ENCODE peak calls at places on chromosomes 16 and 17, in eight cellular contexts. Z is CD8-positive, alpha-beta T cell; O is IMR-90; L is left ventricle myocardium inferior; R is adrenal gland; U is GM23248; P is Panc1; G is A673. S is an unnamed sample.

GRCh38 chr17:78637146-78637545 is 60.0 kb upstream of the DNAH17 start:
- DNase-seq in L (no peak), U (no peak), Z (no peak), P (no peak), G (no peak), R (no peak), O (no peak), S (no peak)

GRCh38 chr16:11093578-11094074 is 149.3 kb downstream of the CLEC16A start:
- DNase-seq in Z (no peak), U (no peak), R (no peak), O (no peak), P (no peak), G (no peak), L (no peak), S (no peak)

GRCh38 chr16:782766-783403 is 5.3 kb downstream of the RPUSD1 start:
- DNase-seq in Z (no peak), G (peak), O (no peak), U (no peak), L (no peak), P (no peak), R (no peak), S (no peak)

GRCh38 chr16:57993452-57993851 is 7.0 kb downstream of the ZNF319 start:
- DNase-seq in P (no peak), R (no peak), Z (no peak), L (no peak), U (no peak), O (no peak), G (no peak), S (no peak)

GRCh38 chr17:5560361-5560988 is 23.8 kb downstream of the NLRP1 start:
- DNase-seq in Z (no peak), G (no peak), P (no peak), L (no peak), R (no peak), U (no peak), O (no peak), S (no peak)

GRCh38 chr17:18006495-18007239 is 32.3 kb downstream of the ATPAF2 start:
- DNase-seq in L (no peak), U (no peak), O (no peak), Z (no peak), P (no peak), R (no peak), G (no peak), S (no peak)

GRCh38 chr16:80580109-80580832 is 39.5 kb downstream of the DYNLRB2 start:
- DNase-seq in U (peak), L (no peak), R (no peak), P (no peak), O (peak), Z (peak), G (no peak), S (no peak)

GRCh38 chr17:36935681-36936454 is 1.4 kb upstream of the LHX1 start:
- DNase-seq in L (no peak), G (no peak), U (no peak), P (no peak), Z (no peak), O (no peak), R (no peak), S (no peak)

GRCh38 chr16:73710526-73710925 is 586.1 kb upstream of the PSMD7 start:
- DNase-seq in Z (no peak), G (no peak), O (no peak), L (no peak), P (no peak), R (no peak), U (no peak), S (no peak)

GRCh38 chr17:21233581-21234337 is 19.5 kb downstream of the NATD1 start:
- DNase-seq in O (no peak), U (peak), Z (no peak), R (no peak), L (no peak), P (no peak), G (no peak), S (no peak)

GRCh38 chr17:27241346-27241946 is 52.5 kb upstream of the WSB1 start:
- DNase-seq in U (peak), P (no peak), O (peak), Z (no peak), G (peak), R (no peak), L (no peak), S (peak)

GRCh38 chr16:526181-527014 is 1.1 kb upstream of the CAPN15 start:
- DNase-seq in R (peak), U (peak), P (no peak), O (peak), Z (no peak), L (peak), G (peak), S (no peak)

GRCh38 chr17:73050797-73051196 is 41.7 kb downstream of the SLC39A11 start:
- DNase-seq in P (no peak), G (no peak), O (no peak), L (no peak), R (no peak), Z (no peak), U (no peak), S (no peak)

GRCh38 chr16:50765866-50766265 is 24.0 kb downstream of the CYLD start:
- DNase-seq in U (no peak), R (no peak), G (no peak), Z (no peak), O (no peak), L (no peak), P (no peak), S (no peak)

GRCh38 chr17:32755045-32755805 is 121.7 kb downstream of the MYO1D start:
- DNase-seq in R (no peak), L (no peak), O (peak), G (peak), P (peak), Z (no peak), U (peak), S (no peak)

GRCh38 chr17:72336026-72336803 is 215.4 kb downstream of the SOX9 start:
- DNase-seq in U (no peak), G (peak), Z (no peak), R (no peak), O (no peak), P (no peak), L (no peak), S (no peak)

GRCh38 chr16:787261-787966 is 767 bp downstream of the RPUSD1 start:
- DNase-seq in O (no peak), G (no peak), L (no peak), Z (no peak), P (no peak), U (peak), R (no peak), S (no peak)

GRCh38 chr17:72264682-72265405 is 144.0 kb downstream of the SOX9 start:
- DNase-seq in U (no peak), R (no peak), Z (no peak), L (no peak), O (no peak), P (no peak), G (no peak), S (no peak)

GRCh38 chr16:56985288-56985961 is 3.9 kb upstream of the NLRC5 start:
- DNase-seq in G (peak), L (peak), R (peak), P (no peak), Z (no peak), U (peak), O (peak), S (peak)

GRCh38 chr16:59950431-59950830 is 1216.3 kb upstream of the GOT2 start:
- DNase-seq in P (no peak), U (no peak), R (no peak), Z (no peak), G (no peak), O (no peak), L (no peak), S (no peak)

GRCh38 chr17:2937331-2938003 is 125.9 kb downstream of the OR1D5 start:
- DNase-seq in O (peak), G (no peak), R (no peak), P (no peak), L (no peak), U (peak), Z (no peak), S (no peak)

GRCh38 chr16:67294927-67295326 is 15.6 kb downstream of the PLEKHG4 start:
- DNase-seq in U (peak), G (no peak), P (no peak), L (no peak), Z (no peak), R (no peak), O (peak), S (no peak)
- H3K27ac ChIP-seq in U (no peak), G (no peak), P (no peak), L (no peak), Z (no peak), R (no peak), O (no peak), S (no peak)

DNA sequence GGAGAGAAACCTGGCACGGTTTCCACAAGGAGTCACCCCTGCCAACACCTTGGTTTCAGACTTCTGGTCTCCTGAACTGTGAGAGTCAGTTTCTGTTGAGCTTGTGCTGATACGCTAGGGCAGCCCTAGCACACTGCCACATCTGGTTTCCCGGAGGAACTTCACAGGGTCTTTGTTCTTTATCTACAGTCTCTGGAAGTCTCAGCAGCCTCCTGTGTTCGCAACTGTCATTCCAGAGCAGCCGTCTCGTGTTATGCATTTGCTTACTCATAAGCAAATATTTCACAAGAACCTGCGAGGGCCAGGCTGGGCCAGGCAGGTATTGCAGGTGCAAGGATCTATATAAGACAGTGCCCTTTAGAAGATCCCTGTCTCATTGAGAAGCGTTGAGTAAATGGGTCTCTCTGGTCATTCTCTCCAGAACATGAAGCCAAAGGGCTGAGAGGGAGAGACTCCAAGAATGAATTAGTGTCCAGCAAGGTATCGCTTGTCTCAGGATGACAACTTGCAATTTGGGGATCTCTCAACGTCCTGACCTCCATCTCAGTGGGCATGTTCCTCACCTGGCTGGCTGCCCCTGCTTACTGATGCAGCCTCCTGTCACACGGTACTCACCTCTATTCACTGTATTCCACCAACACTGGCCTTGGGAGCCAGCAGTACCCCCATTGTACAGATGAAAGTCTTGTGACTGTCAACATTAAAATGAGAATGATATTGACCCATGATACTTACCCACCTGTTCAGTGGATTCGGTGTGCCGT is 141.2 kb downstream of the WWOX start:
- DNase-seq in L (no peak), R (no peak), P (no peak), Z (no peak), G (no peak), U (no peak), O (no peak), S (peak)
- H3K27ac ChIP-seq in L (no peak), R (no peak), P (no peak), Z (no peak), G (no peak), U (no peak), O (no peak), S (no peak)

GRCh38 chr17:29588017-29588557 is 1.4 kb downstream of the GIT1 start:
- DNase-seq in O (no peak), R (no peak), P (no peak), L (no peak), Z (no peak), G (no peak), U (peak), S (no peak)

GRCh38 chr17:29590261-29590978 is 972 bp upstream of the GIT1 start:
- DNase-seq in R (no peak), Z (no peak), U (peak), L (no peak), G (peak), O (peak), P (no peak), S (no peak)

GRCh38 chr17:29590979-29591736 is 1.7 kb upstream of the GIT1 start:
- DNase-seq in U (peak), P (no peak), Z (no peak), O (peak), R (peak), L (no peak), G (no peak), S (no peak)

GRCh38 chr17:29588561-29589411 is 662 bp downstream of the GIT1 start:
- DNase-seq in O (peak), G (peak), R (peak), Z (peak), L (no peak), P (no peak), U (peak), S (no peak)

GRCh38 chr17:29589524-29590260 is at the start of gene GIT1:
- DNase-seq in U (peak), R (peak), O (peak), L (peak), P (no peak), Z (peak), G (peak), S (no peak)
- H3K27ac ChIP-seq in U (peak), R (no peak), O (peak), L (peak), P (peak), Z (peak), G (peak), S (peak)

GRCh38 chr16:88778541-88779065 is 6.4 kb downstream of the PIEZO1 start:
- DNase-seq in U (no peak), O (no peak), R (no peak), L (no peak), P (no peak), Z (no peak), G (no peak), S (no peak)

GRCh38 chr16:88780100-88781062 is 4.6 kb downstream of the PIEZO1 start:
- DNase-seq in R (no peak), U (no peak), Z (no peak), P (no peak), L (no peak), O (no peak), G (no peak), S (no peak)

GRCh38 chr16:88777801-88778415 is 7.1 kb downstream of the PIEZO1 start:
- DNase-seq in G (no peak), P (no peak), L (no peak), O (no peak), R (no peak), U (no peak), Z (no peak), S (no peak)

GRCh38 chr16:88781140-88782077 is 3.6 kb downstream of the PIEZO1 start:
- DNase-seq in Z (peak), G (no peak), U (peak), O (no peak), L (no peak), R (no peak), P (no peak), S (no peak)

GRCh38 chr16:88779406-88780099 is 5.5 kb downstream of the PIEZO1 start:
- DNase-seq in R (no peak), P (no peak), Z (no peak), L (peak), G (no peak), O (no peak), U (no peak), S (no peak)
- H3K27ac ChIP-seq in R (no peak), P (peak), Z (no peak), L (peak), G (peak), O (no peak), U (no peak), S (no peak)

DNA sequence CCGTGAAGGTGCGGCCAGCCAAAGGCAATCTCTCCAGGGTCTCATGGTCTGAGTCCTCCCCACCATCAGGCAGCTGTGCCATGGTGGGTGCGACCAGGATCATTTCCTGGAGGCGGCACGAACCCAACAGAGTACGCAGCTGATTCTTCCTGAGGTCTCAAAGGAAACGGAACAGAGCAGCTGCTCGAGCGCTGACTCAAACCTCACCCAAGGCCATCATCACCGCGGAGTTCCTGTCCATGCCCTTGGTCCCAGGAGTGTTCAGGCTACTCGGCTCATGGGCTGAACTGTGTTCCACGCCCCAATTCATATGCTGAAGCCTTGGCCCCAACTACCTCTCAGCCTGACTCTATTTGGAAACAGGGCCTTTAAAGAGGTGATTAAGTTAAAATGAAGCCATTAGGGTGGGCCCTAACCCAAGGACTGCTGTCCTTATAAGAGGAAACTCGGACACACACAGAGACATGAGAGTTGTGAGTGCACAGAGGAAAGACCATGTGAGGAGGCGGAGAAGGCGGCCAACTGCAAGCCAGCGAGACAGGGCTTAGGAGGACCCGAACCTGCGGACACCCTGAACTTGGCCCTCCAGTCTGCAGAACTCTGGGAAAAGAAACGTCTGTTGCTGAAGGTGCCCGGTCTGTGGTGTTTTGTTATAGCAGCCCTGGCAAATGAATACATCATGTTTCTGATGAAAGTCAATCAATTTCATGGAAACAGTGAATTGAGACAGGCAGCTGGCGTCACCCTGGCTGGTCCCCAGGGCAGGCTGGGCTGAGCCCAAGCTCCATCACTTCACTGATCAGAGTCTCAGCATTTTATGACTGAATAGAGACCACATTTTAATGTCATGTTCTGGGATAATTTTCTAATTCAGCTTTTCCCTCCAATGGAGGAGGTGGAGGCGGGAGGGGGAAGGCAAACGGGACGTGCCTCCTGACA is 13.7 kb downstream of the MXRA7 start:
- DNase-seq in L (peak), P (no peak), Z (no peak), U (peak), O (no peak), G (no peak), R (peak), S (no peak)
- H3K27ac ChIP-seq in L (peak), P (peak), Z (no peak), U (peak), O (peak), G (peak), R (peak), S (no peak)

DNA sequence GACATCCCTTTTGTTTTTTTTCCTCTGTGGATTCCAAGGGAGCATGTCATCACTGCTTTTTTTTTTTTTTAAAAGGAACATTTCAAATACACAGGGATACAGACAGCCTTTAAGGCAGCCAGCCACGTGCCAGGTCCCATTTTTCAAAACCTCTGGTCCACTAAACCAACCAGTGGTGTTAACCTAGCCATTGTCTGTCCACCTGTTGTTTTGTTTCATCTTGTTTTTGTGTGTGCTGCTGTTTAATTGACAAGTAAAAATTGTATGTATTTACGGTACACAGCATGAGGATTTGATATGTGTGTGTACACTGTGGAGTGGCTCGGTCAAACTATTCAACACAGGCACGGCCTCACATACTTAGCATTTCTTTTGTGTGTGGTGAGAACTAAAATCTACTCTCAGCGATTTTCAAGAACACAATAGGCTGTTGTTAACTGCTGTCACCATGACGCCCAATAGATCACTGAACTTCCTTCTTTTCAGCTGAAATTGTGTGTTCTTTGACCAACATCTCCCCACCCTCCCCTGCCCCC is 19.2 kb downstream of the TMEM114 start:
- DNase-seq in P (no peak), Z (no peak), O (peak), R (no peak), G (peak), L (no peak), U (peak), S (no peak)
- H3K27ac ChIP-seq in P (no peak), Z (no peak), O (no peak), R (no peak), G (peak), L (no peak), U (no peak), S (no peak)

GRCh38 chr16:18983565-18984424 is at the start of gene TMC7:
- DNase-seq in R (peak), O (peak), L (peak), U (peak), G (peak), Z (no peak), P (peak), S (no peak)
- H3K27ac ChIP-seq in R (no peak), O (no peak), L (peak), U (no peak), G (no peak), Z (no peak), P (peak), S (peak)